ENCODE peak calls at places on chromosomes 5 and 9, in five cellular contexts. E is body of pancreas, O is fibroblast of lung, L is PC-3, A is lower lobe of right lung. V is an unnamed sample. For H3K4me1, the result is how much of the 10 kb centered on the place peaks cover.

GRCh38 chr5:1958211-1959010 is 75.7 kb upstream of the IRX4 start:
- DNase-seq in E (no peak), L (no peak), O (no peak), A (no peak), V (no peak)

GRCh38 chr5:74556631-74557595 is 83.6 kb downstream of the ENC1 start:
- DNase-seq in O (no peak), A (no peak), L (no peak), E (no peak), V (no peak)

GRCh38 chr9:113589407-113589806 is 125.9 kb downstream of the RGS3 start:
- DNase-seq in O (no peak), E (no peak), A (peak), L (no peak), V (no peak)

GRCh38 chr5:11311272-11311671 is 550.2 kb upstream of the DAP start:
- DNase-seq in L (no peak), E (no peak), O (no peak), A (no peak), V (no peak)

GRCh38 chr5:76193635-76194034 is 110.5 kb downstream of the SV2C start:
- DNase-seq in E (no peak), L (no peak), O (no peak), A (no peak), V (no peak)

GRCh38 chr9:35134920-35135319 is 19.3 kb upstream of the ATOSB start:
- DNase-seq in O (no peak), L (no peak), A (no peak), E (no peak), V (no peak)

GRCh38 chr9:105881654-105882349 is 187.5 kb downstream of the TMEM38B start:
- DNase-seq in L (peak), A (peak), E (peak), O (peak), V (peak)

GRCh38 chr9:35555881-35556280 is 49.2 kb upstream of the TESK1 start:
- DNase-seq in E (no peak), L (no peak), O (no peak), A (no peak), V (no peak)

GRCh38 chr9:96495341-96495740 is 45.4 kb downstream of the HABP4 start:
- DNase-seq in O (peak), A (peak), L (no peak), E (no peak), V (no peak)

GRCh38 chr9:98906273-98907040 is 37.2 kb upstream of the COL15A1 start:
- DNase-seq in L (no peak), E (peak), O (peak), A (no peak), V (no peak)

GRCh38 chr5:72167790-72168189 is 60.5 kb downstream of the MAP1B start:
- DNase-seq in E (no peak), L (no peak), A (no peak), O (peak), V (no peak)

GRCh38 chr5:93574939-93575241 is 6.1 kb downstream of the NR2F1-AS1 start:
- DNase-seq in E (no peak), O (no peak), L (no peak), A (no peak), V (no peak)

GRCh38 chr5:111583761-111584203 is 71.4 kb upstream of the STARD4 start:
- DNase-seq in E (no peak), O (peak), L (no peak), A (no peak), V (no peak)

GRCh38 chr5:36897616-36898015 is 21.0 kb downstream of the NIPBL start:
- DNase-seq in E (no peak), L (no peak), O (peak), A (no peak), V (no peak)

GRCh38 chr5:111439473-111440075 is 72.8 kb downstream of the STARD4 start:
- DNase-seq in A (no peak), E (no peak), L (no peak), O (peak), V (no peak)

GRCh38 chr9:135239100-135239768 is 151.8 kb downstream of the OLFM1 start:
- DNase-seq in O (no peak), A (peak), L (no peak), E (no peak), V (no peak)

GRCh38 chr5:87885727-87886126 is 382.9 kb downstream of the TMEM161B start:
- DNase-seq in O (peak), A (no peak), L (peak), E (no peak), V (no peak)

GRCh38 chr5:125874717-125875116 is 548.5 kb upstream of the GRAMD2B start:
- DNase-seq in E (no peak), L (peak), O (no peak), A (no peak), V (no peak)

GRCh38 chr9:136808781-136809158 is 1.0 kb downstream of the RABL6 start:
- DNase-seq in O (peak), A (peak), L (no peak), E (no peak), V (no peak)

GRCh38 chr9:87445646-87446045 is 52.0 kb upstream of the DAPK1 start:
- DNase-seq in A (peak), L (no peak), E (peak), O (peak), V (no peak)

GRCh38 chr5:1547655-1548054 is 23.9 kb upstream of the LPCAT1 start:
- DNase-seq in E (no peak), A (no peak), L (no peak), O (no peak), V (peak)

GRCh38 chr5:134003064-134003956 is 1.5 kb downstream of the VDAC1 start:
- DNase-seq in L (peak), E (no peak), O (no peak), A (no peak), V (no peak)

GRCh38 chr5:66757219-66757833 is 161.1 kb downstream of the MAST4 start:
- DNase-seq in O (peak), E (peak), L (peak), A (no peak), V (peak)

GRCh38 chr9:131773911-131774379 is 34.1 kb upstream of the RAPGEF1 start:
- DNase-seq in A (no peak), L (peak), E (peak), O (peak), V (no peak)

GRCh38 chr5:16483361-16483760 is 17.8 kb upstream of the ZNF622 start:
- DNase-seq in E (no peak), O (no peak), L (peak), A (no peak), V (no peak)

GRCh38 chr9:89357331-89358197 is 39.3 kb downstream of the SECISBP2 start:
- DNase-seq in L (no peak), O (no peak), A (no peak), E (no peak), V (no peak)

GRCh38 chr9:826500-827280 is 14.8 kb upstream of the DMRT1 start:
- DNase-seq in A (no peak), O (no peak), L (no peak), E (no peak), V (no peak)

GRCh38 chr9:88605500-88606172 is 70.7 kb downstream of the NXNL2 start:
- DNase-seq in A (no peak), O (peak), E (no peak), L (no peak), V (no peak)

GRCh38 chr9:27529316-27530278 is at the start of gene MOB3B:
- DNase-seq in O (peak), L (peak), E (peak), A (peak), V (peak)

GRCh38 chr9:107732781-107733529 is 243.4 kb upstream of the KLF4 start:
- DNase-seq in O (peak), E (peak), A (no peak), L (peak), V (peak)

GRCh38 chr5:136006767-136007251 is 22.0 kb upstream of the TGFBI start:
- DNase-seq in A (no peak), O (peak), L (peak), E (no peak), V (no peak)

GRCh38 chr9:84411647-84412267 is 71.2 kb upstream of the SLC28A3 start:
- DNase-seq in L (no peak), E (no peak), A (no peak), O (no peak), V (no peak)

GRCh38 chr5:81965510-81965909 is 6.3 kb upstream of the ATG10 start:
- DNase-seq in L (peak), E (no peak), O (no peak), A (no peak), V (no peak)

GRCh38 chr5:66814146-66814991 is 218.2 kb downstream of the MAST4 start:
- DNase-seq in O (peak), L (peak), A (no peak), E (peak), V (peak)

GRCh38 chr5:173187054-173187743 is 42.9 kb downstream of the BNIP1 start:
- DNase-seq in E (no peak), L (no peak), A (no peak), O (no peak), V (no peak)

GRCh38 chr5:131381792-131382191 is 117.9 kb downstream of the CDC42SE2 start:
- DNase-seq in A (no peak), O (no peak), E (no peak), L (no peak), V (no peak)
- H3K4me1 ChIP-seq in A (half or more), O (under half), E (under half), L (under half), V (under half)

DNA sequence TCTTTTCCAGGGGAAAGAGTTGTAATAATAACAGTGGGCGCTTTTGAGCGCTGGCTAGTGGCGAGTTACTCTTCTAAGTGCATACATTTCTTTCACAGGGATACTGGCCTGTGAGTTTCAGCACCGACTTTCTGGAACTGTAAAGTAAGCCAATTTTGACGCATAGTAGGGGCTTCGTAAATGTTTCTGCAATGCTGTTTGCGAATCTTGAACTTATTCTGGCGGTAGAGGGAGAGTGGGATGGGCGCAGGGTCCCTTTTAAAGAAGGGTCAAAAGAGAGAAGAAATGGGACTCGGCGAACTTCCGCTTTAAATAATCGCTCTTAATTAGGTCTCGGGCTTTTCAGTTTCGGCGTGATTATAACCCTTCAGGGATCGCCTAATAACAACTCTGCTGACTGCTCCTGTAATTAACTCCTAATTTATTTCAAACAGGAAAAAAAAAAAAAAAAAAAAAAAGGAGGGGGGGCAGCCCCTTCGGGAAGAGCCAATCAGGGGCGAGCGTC is 351 bp upstream of the MSX2 start:
- DNase-seq in L (peak), A (no peak), E (no peak), O (peak), V (no peak)
- TF ChIP-seq CTCF in L (no peak), A (no peak), E (no peak), O (no peak), V (no peak)

DNA sequence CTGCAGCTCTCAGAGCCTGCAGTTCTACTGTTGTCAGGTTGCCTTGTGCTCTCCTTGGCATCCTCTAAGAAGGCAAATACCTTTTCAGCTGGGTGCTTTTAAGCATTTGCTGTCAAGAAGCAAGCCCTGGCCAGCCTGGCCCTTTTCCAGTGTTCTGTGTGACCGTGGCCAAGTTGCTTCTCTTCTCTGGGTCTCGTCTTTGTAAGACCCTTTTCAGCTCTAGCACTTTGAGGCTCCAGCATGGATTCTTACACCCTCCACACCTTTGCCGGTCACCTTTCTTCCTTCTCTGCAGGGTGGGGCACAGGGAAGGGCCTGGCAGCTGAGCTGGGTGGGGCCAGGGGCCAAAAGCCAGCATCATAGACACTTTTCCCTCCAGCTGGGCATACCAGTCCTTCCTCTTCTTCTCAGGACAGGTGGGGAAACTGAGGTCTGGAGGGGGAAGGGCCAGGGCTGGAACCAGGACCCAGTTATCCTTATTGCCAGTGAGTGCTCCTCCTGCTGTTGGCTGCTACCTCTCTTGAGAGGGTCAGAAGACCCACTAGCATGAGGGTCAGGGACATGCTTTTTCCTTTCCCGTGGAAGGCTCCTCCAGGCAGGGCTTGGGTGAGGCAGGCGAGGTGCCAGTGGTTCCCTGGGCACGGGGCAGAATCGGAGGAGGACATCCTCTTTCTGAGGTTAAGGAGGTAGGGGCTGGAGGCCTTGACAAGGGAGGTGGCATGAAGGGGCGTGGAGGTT is 479 bp upstream of the NDST1 start:
- DNase-seq in E (no peak), A (no peak), O (no peak), L (no peak), V (peak)
- H3K4me1 ChIP-seq in E (half or more), A (half or more), O (under half), L (under half), V (under half)

DNA sequence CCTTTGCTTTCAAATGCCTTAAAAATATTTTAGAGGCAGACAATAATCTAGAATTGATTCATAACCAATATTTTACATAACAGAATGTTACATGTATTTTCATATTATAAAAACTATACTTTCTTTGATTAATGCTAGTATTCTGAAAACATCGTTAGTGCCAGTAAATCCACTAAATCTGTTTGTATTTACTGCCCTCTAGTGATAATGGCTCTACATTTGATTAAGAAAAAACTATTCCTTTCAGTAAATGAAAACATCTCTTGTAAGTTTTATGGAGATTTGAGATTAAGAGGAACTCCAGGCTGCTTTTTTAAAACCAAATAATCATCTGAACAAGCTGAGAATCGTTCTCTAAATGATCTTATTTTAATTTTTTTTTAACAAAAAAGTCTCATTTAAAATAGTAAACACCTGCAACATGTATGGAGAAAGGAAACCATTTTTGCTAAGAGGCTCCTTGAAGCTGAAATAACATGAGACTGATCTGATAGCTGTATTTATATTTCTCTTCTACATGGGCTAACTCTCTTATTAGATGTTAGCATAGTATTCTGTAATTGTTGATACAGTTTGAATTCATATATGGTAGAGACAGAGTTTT is 424.7 kb downstream of the RAB3C start:
- DNase-seq in O (peak), A (no peak), L (peak), E (no peak), V (no peak)
- TF ChIP-seq CTCF in O (no peak), A (peak), L (peak), E (peak), V (peak)

DNA sequence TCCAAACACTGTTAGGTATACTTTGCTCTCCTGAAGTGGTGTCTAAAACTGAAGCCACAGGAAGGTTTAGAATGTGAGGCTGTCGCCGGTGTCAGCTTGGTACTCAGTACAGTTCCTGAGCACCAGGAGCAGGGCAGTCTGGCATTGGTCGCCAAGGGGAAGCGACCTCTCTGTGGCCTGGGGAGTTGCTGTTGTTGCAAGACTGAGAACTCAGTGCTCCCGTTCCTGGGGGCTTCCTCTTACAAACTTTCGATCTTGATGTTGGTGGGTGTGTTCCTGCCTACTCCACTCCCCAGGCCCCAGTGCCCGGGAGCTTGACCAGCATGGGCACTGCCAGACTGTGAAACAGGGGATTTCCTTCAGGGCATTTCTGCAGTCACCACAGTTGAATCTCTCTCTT is 52.4 kb upstream of the PPARGC1B start:
- DNase-seq in O (no peak), E (no peak), A (peak), L (no peak), V (no peak)
- H3K4me1 ChIP-seq in O (under half), E (under half), A (under half), L (under half), V (under half)